ENCODE peak calls at places on chromosomes 3 and 15, in ten cellular contexts. One of them, this sample, is unnamed.

GRCh38 chr15:84702961-84703482 is 12.9 kb downstream of the SEC11A start:
- DNase-seq in psoas muscle: peak; percentile 26
- DNase-seq in HepG2: no peak
- DNase-seq in Peyer's patch: no peak
- DNase-seq in activated B cell treated with CpG ODN at 0.5 μM for 24 hours: no peak
- DNase-seq in WTC11: no peak
- DNase-seq in HFF-Myc: no peak
- DNase-seq in choroid plexus epithelial cell: peak; percentile 77
- DNase-seq in fibroblast of lung: peak; percentile 56
- DNase-seq in neural crest cell: no peak
- DNase-seq in this sample: no peak

GRCh38 chr3:118478706-118479276 is 555.9 kb downstream of the IGSF11 start:
- DNase-seq in psoas muscle: no peak
- DNase-seq in HFF-Myc: no peak
- DNase-seq in neural crest cell: no peak
- DNase-seq in activated B cell treated with CpG ODN at 0.5 μM for 24 hours: no peak
- DNase-seq in choroid plexus epithelial cell: no peak
- DNase-seq in fibroblast of lung: no peak
- DNase-seq in Peyer's patch: no peak
- DNase-seq in HepG2: no peak
- DNase-seq in WTC11: no peak
- DNase-seq in this sample: no peak

GRCh38 chr15:92421980-92422379 is 28.3 kb downstream of the ST8SIA2 start:
- DNase-seq in neural crest cell: no peak
- DNase-seq in HFF-Myc: no peak
- DNase-seq in psoas muscle: no peak
- DNase-seq in fibroblast of lung: peak; percentile 69
- DNase-seq in HepG2: no peak
- DNase-seq in WTC11: no peak
- DNase-seq in activated B cell treated with CpG ODN at 0.5 μM for 24 hours: no peak
- DNase-seq in choroid plexus epithelial cell: peak; percentile 1
- DNase-seq in Peyer's patch: no peak
- DNase-seq in this sample: no peak

GRCh38 chr15:38085104-38085503 is 150.7 kb downstream of the TMCO5A start:
- DNase-seq in neural crest cell: no peak
- DNase-seq in choroid plexus epithelial cell: no peak
- DNase-seq in psoas muscle: no peak
- DNase-seq in HFF-Myc: no peak
- DNase-seq in Peyer's patch: peak; percentile 25
- DNase-seq in fibroblast of lung: no peak
- DNase-seq in activated B cell treated with CpG ODN at 0.5 μM for 24 hours: peak; percentile 24
- DNase-seq in WTC11: no peak
- DNase-seq in HepG2: no peak
- DNase-seq in this sample: no peak

GRCh38 chr3:53238051-53238850 is 17.6 kb downstream of the TKT start:
- DNase-seq in WTC11: no peak
- DNase-seq in activated B cell treated with CpG ODN at 0.5 μM for 24 hours: no peak
- DNase-seq in Peyer's patch: no peak
- DNase-seq in HFF-Myc: peak; percentile 85
- DNase-seq in psoas muscle: no peak
- DNase-seq in choroid plexus epithelial cell: peak; percentile 95
- DNase-seq in HepG2: peak; percentile 80
- DNase-seq in fibroblast of lung: peak; percentile 98
- DNase-seq in neural crest cell: no peak
- DNase-seq in this sample: no peak

GRCh38 chr15:67164811-67165652 is 89.4 kb downstream of the AAGAB start:
- DNase-seq in psoas muscle: no peak
- DNase-seq in WTC11: peak; percentile 75
- DNase-seq in HepG2: no peak
- DNase-seq in HFF-Myc: no peak
- DNase-seq in choroid plexus epithelial cell: peak; percentile 87
- DNase-seq in neural crest cell: no peak
- DNase-seq in fibroblast of lung: peak; percentile 87
- DNase-seq in activated B cell treated with CpG ODN at 0.5 μM for 24 hours: no peak
- DNase-seq in Peyer's patch: no peak
- DNase-seq in this sample: no peak

GRCh38 chr15:85623648-85624047 is 171.1 kb downstream of the KLHL25 start:
- DNase-seq in fibroblast of lung: peak; percentile 67
- DNase-seq in HFF-Myc: no peak
- DNase-seq in HepG2: no peak
- DNase-seq in WTC11: no peak
- DNase-seq in activated B cell treated with CpG ODN at 0.5 μM for 24 hours: no peak
- DNase-seq in psoas muscle: no peak
- DNase-seq in Peyer's patch: no peak
- DNase-seq in neural crest cell: no peak
- DNase-seq in choroid plexus epithelial cell: no peak
- DNase-seq in this sample: no peak

GRCh38 chr3:138945646-138946553 is 1.0 kb downstream of the FOXL2 start:
- DNase-seq in WTC11: peak; percentile 71
- DNase-seq in fibroblast of lung: peak; percentile 23
- DNase-seq in psoas muscle: no peak
- DNase-seq in neural crest cell: no peak
- DNase-seq in Peyer's patch: no peak
- DNase-seq in choroid plexus epithelial cell: peak; percentile 46
- DNase-seq in HFF-Myc: no peak
- DNase-seq in activated B cell treated with CpG ODN at 0.5 μM for 24 hours: peak; percentile 21
- DNase-seq in HepG2: no peak
- DNase-seq in this sample: no peak

GRCh38 chr3:156620901-156621300 is 53.5 kb upstream of the TIPARP start:
- DNase-seq in HepG2: no peak
- DNase-seq in choroid plexus epithelial cell: no peak
- DNase-seq in psoas muscle: no peak
- DNase-seq in fibroblast of lung: peak; percentile 40
- DNase-seq in WTC11: no peak
- DNase-seq in neural crest cell: no peak
- DNase-seq in HFF-Myc: no peak
- DNase-seq in activated B cell treated with CpG ODN at 0.5 μM for 24 hours: no peak
- DNase-seq in Peyer's patch: no peak
- DNase-seq in this sample: no peak

DNA sequence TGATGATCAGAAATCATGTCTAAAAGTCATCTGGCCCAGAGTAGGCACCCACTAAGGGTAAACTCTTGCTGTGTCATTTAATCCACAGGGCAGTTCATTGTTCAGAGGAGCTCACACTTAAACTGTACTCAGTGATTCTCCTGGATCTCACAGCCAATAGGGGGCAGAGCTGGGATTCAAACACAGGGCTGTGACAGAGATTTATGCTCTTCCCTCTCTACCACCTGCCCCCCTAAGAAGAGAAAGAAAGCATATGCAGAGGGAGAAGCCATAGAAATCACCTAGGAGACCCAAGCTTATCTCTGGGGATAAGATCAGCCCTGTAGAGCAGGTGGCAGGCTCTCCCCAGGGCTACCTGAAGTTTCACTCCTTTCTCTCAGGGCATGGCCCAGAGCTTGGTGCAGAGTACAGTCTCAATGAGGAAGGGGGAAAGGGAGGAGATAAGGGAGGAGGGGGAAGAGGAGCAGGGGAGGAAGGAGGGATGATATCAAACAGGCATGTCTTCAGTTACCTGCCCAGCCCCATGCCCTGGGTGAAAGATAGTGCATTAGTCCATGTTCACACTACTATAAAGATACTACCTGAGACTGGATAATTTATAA is 51.8 kb upstream of the ADPGK start:
- DNase-seq in HFF-Myc: no peak
- DNase-seq in activated B cell treated with CpG ODN at 0.5 μM for 24 hours: no peak
- DNase-seq in choroid plexus epithelial cell: peak; percentile 49
- DNase-seq in neural crest cell: no peak
- DNase-seq in HepG2: peak; percentile 4
- DNase-seq in fibroblast of lung: no peak
- DNase-seq in psoas muscle: no peak
- DNase-seq in Peyer's patch: no peak
- DNase-seq in WTC11: peak; percentile 50
- DNase-seq in this sample: no peak
- TF ChIP-seq CTCF in HFF-Myc: peak; percentile 38
- TF ChIP-seq CTCF in activated B cell treated with CpG ODN at 0.5 μM for 24 hours: no peak
- TF ChIP-seq CTCF in choroid plexus epithelial cell: peak; percentile 67
- TF ChIP-seq CTCF in neural crest cell: peak; percentile 37
- TF ChIP-seq CTCF in HepG2: peak; percentile 16
- TF ChIP-seq CTCF in fibroblast of lung: peak; percentile 11
- TF ChIP-seq CTCF in psoas muscle: peak; percentile 16
- TF ChIP-seq CTCF in Peyer's patch: no peak
- TF ChIP-seq CTCF in WTC11: no peak
- TF ChIP-seq CTCF in this sample: peak; percentile 27

GRCh38 chr15:65862682-65863081 is 6.6 kb upstream of the RAB11A start:
- DNase-seq in HepG2: peak; percentile 85
- DNase-seq in choroid plexus epithelial cell: peak; percentile 86
- DNase-seq in HFF-Myc: peak; percentile 78
- DNase-seq in psoas muscle: no peak
- DNase-seq in WTC11: peak; percentile 77
- DNase-seq in Peyer's patch: no peak
- DNase-seq in neural crest cell: peak; percentile 42
- DNase-seq in fibroblast of lung: peak; percentile 71
- DNase-seq in activated B cell treated with CpG ODN at 0.5 μM for 24 hours: no peak
- DNase-seq in this sample: no peak
- TF ChIP-seq CTCF in HepG2: peak; percentile 71
- TF ChIP-seq CTCF in choroid plexus epithelial cell: peak; percentile 81
- TF ChIP-seq CTCF in HFF-Myc: peak; percentile 76
- TF ChIP-seq CTCF in psoas muscle: peak; percentile 28
- TF ChIP-seq CTCF in WTC11: peak; percentile 16
- TF ChIP-seq CTCF in Peyer's patch: no peak
- TF ChIP-seq CTCF in neural crest cell: peak; percentile 60
- TF ChIP-seq CTCF in fibroblast of lung: peak; percentile 45
- TF ChIP-seq CTCF in activated B cell treated with CpG ODN at 0.5 μM for 24 hours: no peak
- TF ChIP-seq CTCF in this sample: peak; percentile 46

DNA sequence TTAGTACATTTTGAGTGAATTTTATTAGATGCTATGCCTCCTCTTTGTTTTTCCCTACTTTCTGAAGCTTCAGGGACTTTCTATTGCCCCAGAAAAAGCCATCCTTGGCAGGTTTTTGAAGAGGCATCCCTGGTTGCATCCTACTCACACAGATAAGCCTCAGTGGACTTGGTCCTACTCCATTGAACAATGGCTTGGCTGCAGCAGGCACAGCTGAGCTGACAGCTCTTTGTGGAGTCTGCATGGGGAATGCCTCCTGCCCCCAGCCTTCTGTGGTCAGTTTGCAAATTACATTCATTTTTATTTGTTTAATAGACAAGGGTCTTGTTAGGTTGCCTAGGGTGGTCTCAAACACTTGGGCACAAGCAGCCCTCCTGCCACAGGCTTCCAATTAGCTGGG is 69.7 kb downstream of the NPAP1 start:
- DNase-seq in fibroblast of lung: no peak
- DNase-seq in HFF-Myc: no peak
- DNase-seq in WTC11: no peak
- DNase-seq in psoas muscle: no peak
- DNase-seq in HepG2: no peak
- DNase-seq in Peyer's patch: no peak
- DNase-seq in choroid plexus epithelial cell: no peak
- DNase-seq in neural crest cell: no peak
- DNase-seq in activated B cell treated with CpG ODN at 0.5 μM for 24 hours: no peak
- DNase-seq in this sample: no peak
- TF ChIP-seq CTCF in fibroblast of lung: no peak
- TF ChIP-seq CTCF in HFF-Myc: no peak
- TF ChIP-seq CTCF in WTC11: no peak
- TF ChIP-seq CTCF in psoas muscle: no peak
- TF ChIP-seq CTCF in HepG2: no peak
- TF ChIP-seq CTCF in Peyer's patch: no peak
- TF ChIP-seq CTCF in choroid plexus epithelial cell: no peak
- TF ChIP-seq CTCF in neural crest cell: no peak
- TF ChIP-seq CTCF in activated B cell treated with CpG ODN at 0.5 μM for 24 hours: no peak
- TF ChIP-seq CTCF in this sample: no peak

GRCh38 chr15:89500397-89501270 is 4.3 kb upstream of the RHCG start:
- DNase-seq in fibroblast of lung: no peak
- DNase-seq in neural crest cell: no peak
- DNase-seq in choroid plexus epithelial cell: no peak
- DNase-seq in psoas muscle: no peak
- DNase-seq in Peyer's patch: no peak
- DNase-seq in activated B cell treated with CpG ODN at 0.5 μM for 24 hours: no peak
- DNase-seq in WTC11: no peak
- DNase-seq in HFF-Myc: no peak
- DNase-seq in HepG2: no peak
- DNase-seq in this sample: no peak
- TF ChIP-seq CTCF in fibroblast of lung: no peak
- TF ChIP-seq CTCF in neural crest cell: peak; percentile 41
- TF ChIP-seq CTCF in choroid plexus epithelial cell: peak; percentile 48
- TF ChIP-seq CTCF in psoas muscle: no peak
- TF ChIP-seq CTCF in Peyer's patch: no peak
- TF ChIP-seq CTCF in activated B cell treated with CpG ODN at 0.5 μM for 24 hours: no peak
- TF ChIP-seq CTCF in WTC11: peak; percentile 29
- TF ChIP-seq CTCF in HFF-Myc: peak; percentile 45
- TF ChIP-seq CTCF in HepG2: peak; percentile 35
- TF ChIP-seq CTCF in this sample: peak; percentile 24

GRCh38 chr15:34795267-34796081 is at the start of gene ACTC1:
- DNase-seq in fibroblast of lung: peak; percentile 67
- DNase-seq in WTC11: peak; percentile 73
- DNase-seq in Peyer's patch: no peak
- DNase-seq in HepG2: no peak
- DNase-seq in HFF-Myc: no peak
- DNase-seq in choroid plexus epithelial cell: peak; percentile 37
- DNase-seq in activated B cell treated with CpG ODN at 0.5 μM for 24 hours: no peak
- DNase-seq in neural crest cell: peak; percentile 32
- DNase-seq in psoas muscle: peak; percentile 76
- DNase-seq in this sample: peak; percentile 88
- TF ChIP-seq CTCF in fibroblast of lung: no peak
- TF ChIP-seq CTCF in WTC11: no peak
- TF ChIP-seq CTCF in Peyer's patch: no peak
- TF ChIP-seq CTCF in HepG2: no peak
- TF ChIP-seq CTCF in HFF-Myc: no peak
- TF ChIP-seq CTCF in choroid plexus epithelial cell: no peak
- TF ChIP-seq CTCF in activated B cell treated with CpG ODN at 0.5 μM for 24 hours: no peak
- TF ChIP-seq CTCF in neural crest cell: no peak
- TF ChIP-seq CTCF in psoas muscle: peak; percentile 22
- TF ChIP-seq CTCF in this sample: no peak

GRCh38 chr3:12743583-12743982 is 15.5 kb downstream of the TMEM40 start:
- DNase-seq in HFF-Myc: no peak
- DNase-seq in WTC11: no peak
- DNase-seq in HepG2: no peak
- DNase-seq in Peyer's patch: no peak
- DNase-seq in neural crest cell: no peak
- DNase-seq in psoas muscle: no peak
- DNase-seq in activated B cell treated with CpG ODN at 0.5 μM for 24 hours: no peak
- DNase-seq in choroid plexus epithelial cell: no peak
- DNase-seq in fibroblast of lung: no peak
- DNase-seq in this sample: no peak
- TF ChIP-seq CTCF in HFF-Myc: no peak
- TF ChIP-seq CTCF in WTC11: no peak
- TF ChIP-seq CTCF in HepG2: no peak
- TF ChIP-seq CTCF in Peyer's patch: no peak
- TF ChIP-seq CTCF in neural crest cell: no peak
- TF ChIP-seq CTCF in psoas muscle: no peak
- TF ChIP-seq CTCF in activated B cell treated with CpG ODN at 0.5 μM for 24 hours: no peak
- TF ChIP-seq CTCF in choroid plexus epithelial cell: no peak
- TF ChIP-seq CTCF in fibroblast of lung: no peak
- TF ChIP-seq CTCF in this sample: no peak